ENCODE peak calls at places on chromosomes 2 and 18, in ten cellular contexts. One of them, this sample, is unnamed.

GRCh38 chr18:42564761-42565160 is 550.7 kb downstream of the RIT2 start:
- DNase-seq in ovary: no peak
- DNase-seq in endodermal cell: no peak
- DNase-seq in adrenal gland: no peak
- DNase-seq in prostate gland: no peak
- DNase-seq in IMR-90: no peak
- DNase-seq in PC-3: no peak
- DNase-seq in dorsolateral prefrontal cortex: no peak
- DNase-seq in uterus: no peak
- DNase-seq in AG04450: no peak
- DNase-seq in this sample: no peak

GRCh38 chr2:241842067-241842415 is 16.7 kb downstream of the PDCD1 start:
- DNase-seq in ovary: no peak
- DNase-seq in IMR-90: no peak
- DNase-seq in uterus: no peak
- DNase-seq in endodermal cell: peak
- DNase-seq in AG04450: no peak
- DNase-seq in PC-3: no peak
- DNase-seq in adrenal gland: no peak
- DNase-seq in dorsolateral prefrontal cortex: no peak
- DNase-seq in prostate gland: no peak
- DNase-seq in this sample: no peak

GRCh38 chr2:202721621-202722020 is 86.9 kb downstream of the FAM117B start:
- DNase-seq in prostate gland: no peak
- DNase-seq in uterus: no peak
- DNase-seq in endodermal cell: no peak
- DNase-seq in IMR-90: peak
- DNase-seq in adrenal gland: peak
- DNase-seq in dorsolateral prefrontal cortex: no peak
- DNase-seq in PC-3: no peak
- DNase-seq in ovary: no peak
- DNase-seq in AG04450: peak
- DNase-seq in this sample: no peak

GRCh38 chr2:113069676-113070605 is 2.2 kb downstream of the IL1F10 start:
- DNase-seq in prostate gland: no peak
- DNase-seq in IMR-90: no peak
- DNase-seq in endodermal cell: no peak
- DNase-seq in ovary: no peak
- DNase-seq in PC-3: peak
- DNase-seq in dorsolateral prefrontal cortex: no peak
- DNase-seq in adrenal gland: no peak
- DNase-seq in AG04450: no peak
- DNase-seq in uterus: no peak
- DNase-seq in this sample: no peak

GRCh38 chr2:84846732-84847131 is 34.2 kb downstream of the TRABD2A start:
- DNase-seq in PC-3: no peak
- DNase-seq in IMR-90: peak
- DNase-seq in AG04450: no peak
- DNase-seq in uterus: no peak
- DNase-seq in dorsolateral prefrontal cortex: no peak
- DNase-seq in endodermal cell: peak
- DNase-seq in adrenal gland: no peak
- DNase-seq in prostate gland: no peak
- DNase-seq in ovary: no peak
- DNase-seq in this sample: no peak

GRCh38 chr2:206433686-206434085 is 9.6 kb upstream of the ADAM23 start:
- DNase-seq in dorsolateral prefrontal cortex: no peak
- DNase-seq in AG04450: no peak
- DNase-seq in adrenal gland: no peak
- DNase-seq in IMR-90: no peak
- DNase-seq in endodermal cell: no peak
- DNase-seq in prostate gland: no peak
- DNase-seq in uterus: no peak
- DNase-seq in ovary: no peak
- DNase-seq in PC-3: no peak
- DNase-seq in this sample: no peak

GRCh38 chr2:241232736-241233575 is 44.5 kb downstream of the ANO7 start:
- DNase-seq in adrenal gland: no peak
- DNase-seq in AG04450: no peak
- DNase-seq in prostate gland: no peak
- DNase-seq in IMR-90: no peak
- DNase-seq in dorsolateral prefrontal cortex: no peak
- DNase-seq in uterus: no peak
- DNase-seq in ovary: no peak
- DNase-seq in PC-3: no peak
- DNase-seq in endodermal cell: no peak
- DNase-seq in this sample: no peak

GRCh38 chr2:109129356-109129920 is 433 bp downstream of the SH3RF3 start:
- DNase-seq in PC-3: peak
- DNase-seq in dorsolateral prefrontal cortex: no peak
- DNase-seq in ovary: peak
- DNase-seq in uterus: peak
- DNase-seq in IMR-90: no peak
- DNase-seq in adrenal gland: peak
- DNase-seq in prostate gland: no peak
- DNase-seq in endodermal cell: peak
- DNase-seq in AG04450: no peak
- DNase-seq in this sample: no peak

GRCh38 chr2:129936334-129936934 is 43.0 kb upstream of the RAB6C start:
- DNase-seq in PC-3: no peak
- DNase-seq in uterus: no peak
- DNase-seq in ovary: no peak
- DNase-seq in AG04450: no peak
- DNase-seq in prostate gland: peak
- DNase-seq in IMR-90: no peak
- DNase-seq in adrenal gland: no peak
- DNase-seq in dorsolateral prefrontal cortex: no peak
- DNase-seq in endodermal cell: peak
- DNase-seq in this sample: no peak

GRCh38 chr2:42856891-42857632 is 64.7 kb upstream of the HAAO start:
- DNase-seq in adrenal gland: no peak
- DNase-seq in AG04450: no peak
- DNase-seq in uterus: peak
- DNase-seq in dorsolateral prefrontal cortex: no peak
- DNase-seq in endodermal cell: no peak
- DNase-seq in PC-3: no peak
- DNase-seq in prostate gland: peak
- DNase-seq in ovary: no peak
- DNase-seq in IMR-90: no peak
- DNase-seq in this sample: no peak

GRCh38 chr2:42854207-42854818 is 61.9 kb upstream of the HAAO start:
- DNase-seq in prostate gland: peak
- DNase-seq in uterus: peak
- DNase-seq in dorsolateral prefrontal cortex: no peak
- DNase-seq in adrenal gland: peak
- DNase-seq in PC-3: no peak
- DNase-seq in endodermal cell: no peak
- DNase-seq in AG04450: no peak
- DNase-seq in IMR-90: peak
- DNase-seq in ovary: peak
- DNase-seq in this sample: peak

GRCh38 chr2:42855221-42855970 is 63.0 kb upstream of the HAAO start:
- DNase-seq in endodermal cell: no peak
- DNase-seq in uterus: peak
- DNase-seq in IMR-90: no peak
- DNase-seq in ovary: no peak
- DNase-seq in dorsolateral prefrontal cortex: no peak
- DNase-seq in AG04450: no peak
- DNase-seq in adrenal gland: no peak
- DNase-seq in PC-3: no peak
- DNase-seq in prostate gland: no peak
- DNase-seq in this sample: no peak

GRCh38 chr2:42858140-42859005 is 66.0 kb upstream of the HAAO start:
- DNase-seq in AG04450: no peak
- DNase-seq in IMR-90: no peak
- DNase-seq in adrenal gland: no peak
- DNase-seq in prostate gland: no peak
- DNase-seq in ovary: no peak
- DNase-seq in endodermal cell: no peak
- DNase-seq in dorsolateral prefrontal cortex: no peak
- DNase-seq in uterus: peak
- DNase-seq in PC-3: no peak
- DNase-seq in this sample: no peak

GRCh38 chr2:42856106-42856860 is 63.9 kb upstream of the HAAO start:
- DNase-seq in adrenal gland: no peak
- DNase-seq in IMR-90: no peak
- DNase-seq in ovary: no peak
- DNase-seq in uterus: peak
- DNase-seq in AG04450: no peak
- DNase-seq in PC-3: no peak
- DNase-seq in prostate gland: no peak
- DNase-seq in dorsolateral prefrontal cortex: no peak
- DNase-seq in endodermal cell: no peak
- DNase-seq in this sample: no peak
- H3K27ac ChIP-seq in adrenal gland: no peak
- H3K27ac ChIP-seq in IMR-90: no peak
- H3K27ac ChIP-seq in ovary: no peak
- H3K27ac ChIP-seq in uterus: no peak
- H3K27ac ChIP-seq in AG04450: no peak
- H3K27ac ChIP-seq in PC-3: no peak
- H3K27ac ChIP-seq in prostate gland: peak
- H3K27ac ChIP-seq in dorsolateral prefrontal cortex: no peak
- H3K27ac ChIP-seq in endodermal cell: no peak
- H3K27ac ChIP-seq in this sample: peak

DNA sequence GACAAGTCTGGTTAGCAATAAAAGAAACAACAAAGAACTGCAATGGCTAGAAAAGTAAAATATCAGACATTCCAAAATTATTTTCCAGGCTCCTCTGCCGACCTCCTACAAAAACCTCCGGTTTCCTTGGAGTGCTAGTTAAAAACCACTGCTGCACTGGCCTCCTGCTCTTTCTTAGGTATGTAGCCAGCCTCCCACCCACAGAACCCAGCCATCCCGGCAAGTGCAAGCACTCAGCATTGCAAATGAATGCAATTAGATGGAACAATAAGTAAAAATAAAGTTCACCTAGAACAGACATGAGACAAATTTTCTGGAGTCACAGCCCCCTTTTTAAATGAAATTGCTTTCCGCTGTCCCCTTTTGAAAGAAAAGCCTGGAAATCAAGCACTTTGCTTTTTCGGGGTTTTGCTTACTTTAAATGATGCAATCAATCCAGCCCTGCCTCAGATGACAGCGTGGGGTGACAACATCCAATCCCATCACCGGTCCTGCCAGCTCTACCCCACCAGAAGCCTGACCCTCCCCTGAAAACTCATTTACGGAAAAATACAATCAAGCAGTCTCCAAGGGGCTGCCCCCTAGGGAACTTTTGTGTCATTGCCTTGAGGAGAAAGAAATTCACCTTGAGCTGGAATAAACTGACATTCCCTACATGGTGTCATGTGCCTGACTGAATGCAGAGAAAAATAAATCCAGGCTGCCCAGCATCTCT is 199.8 kb downstream of the EPHA4 start:
- DNase-seq in AG04450: no peak
- DNase-seq in uterus: no peak
- DNase-seq in prostate gland: no peak
- DNase-seq in IMR-90: no peak
- DNase-seq in PC-3: no peak
- DNase-seq in dorsolateral prefrontal cortex: no peak
- DNase-seq in endodermal cell: peak
- DNase-seq in ovary: no peak
- DNase-seq in adrenal gland: no peak
- DNase-seq in this sample: no peak
- TF ChIP-seq CTCF in AG04450: peak
- TF ChIP-seq CTCF in uterus: no peak
- TF ChIP-seq CTCF in prostate gland: no peak
- TF ChIP-seq CTCF in IMR-90: peak
- TF ChIP-seq CTCF in PC-3: peak
- TF ChIP-seq CTCF in dorsolateral prefrontal cortex: no peak
- TF ChIP-seq CTCF in endodermal cell: peak
- TF ChIP-seq CTCF in ovary: no peak
- TF ChIP-seq CTCF in adrenal gland: no peak
- TF ChIP-seq CTCF in this sample: no peak

GRCh38 chr18:8163287-8163959 is 445.8 kb upstream of the RAB12 start:
- DNase-seq in dorsolateral prefrontal cortex: no peak
- DNase-seq in AG04450: no peak
- DNase-seq in endodermal cell: no peak
- DNase-seq in prostate gland: peak
- DNase-seq in ovary: no peak
- DNase-seq in uterus: no peak
- DNase-seq in IMR-90: no peak
- DNase-seq in adrenal gland: no peak
- DNase-seq in PC-3: no peak
- DNase-seq in this sample: no peak

GRCh38 chr18:8165095-8165494 is 444.1 kb upstream of the RAB12 start:
- DNase-seq in dorsolateral prefrontal cortex: no peak
- DNase-seq in PC-3: no peak
- DNase-seq in IMR-90: no peak
- DNase-seq in prostate gland: no peak
- DNase-seq in ovary: no peak
- DNase-seq in AG04450: no peak
- DNase-seq in adrenal gland: no peak
- DNase-seq in endodermal cell: no peak
- DNase-seq in uterus: no peak
- DNase-seq in this sample: no peak

GRCh38 chr18:8167673-8168072 is 441.6 kb upstream of the RAB12 start:
- DNase-seq in endodermal cell: no peak
- DNase-seq in prostate gland: no peak
- DNase-seq in adrenal gland: no peak
- DNase-seq in IMR-90: no peak
- DNase-seq in uterus: no peak
- DNase-seq in AG04450: no peak
- DNase-seq in dorsolateral prefrontal cortex: no peak
- DNase-seq in ovary: no peak
- DNase-seq in PC-3: no peak
- DNase-seq in this sample: no peak

GRCh38 chr18:8167036-8167435 is 442.2 kb upstream of the RAB12 start:
- DNase-seq in IMR-90: no peak
- DNase-seq in endodermal cell: no peak
- DNase-seq in adrenal gland: no peak
- DNase-seq in AG04450: no peak
- DNase-seq in uterus: no peak
- DNase-seq in dorsolateral prefrontal cortex: no peak
- DNase-seq in PC-3: no peak
- DNase-seq in ovary: no peak
- DNase-seq in prostate gland: no peak
- DNase-seq in this sample: no peak

DNA sequence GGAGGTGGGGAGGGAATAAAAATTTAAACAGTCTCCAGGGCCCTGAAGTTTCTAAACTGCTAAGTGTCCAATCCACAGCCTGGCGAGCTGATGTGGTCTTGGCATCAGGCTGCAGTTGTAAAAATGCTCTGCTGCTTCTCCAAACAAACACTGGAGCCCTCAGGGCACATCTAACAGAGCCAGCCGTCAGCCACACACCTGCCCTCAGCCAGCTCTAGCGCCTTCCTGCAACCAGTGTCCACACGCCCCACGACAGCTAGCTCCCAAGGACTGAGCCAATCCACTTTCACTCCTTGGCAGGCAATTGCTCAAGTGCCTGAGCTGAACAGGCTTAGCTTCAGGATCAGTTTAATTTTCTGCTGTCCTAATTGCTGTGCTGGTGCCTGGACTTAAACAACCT is 446.4 kb upstream of the RAB12 start:
- DNase-seq in AG04450: no peak
- DNase-seq in uterus: no peak
- DNase-seq in PC-3: peak
- DNase-seq in ovary: no peak
- DNase-seq in adrenal gland: no peak
- DNase-seq in prostate gland: peak
- DNase-seq in endodermal cell: no peak
- DNase-seq in dorsolateral prefrontal cortex: no peak
- DNase-seq in IMR-90: no peak
- DNase-seq in this sample: no peak
- H3K27ac ChIP-seq in AG04450: no peak
- H3K27ac ChIP-seq in uterus: no peak
- H3K27ac ChIP-seq in PC-3: no peak
- H3K27ac ChIP-seq in ovary: no peak
- H3K27ac ChIP-seq in adrenal gland: no peak
- H3K27ac ChIP-seq in prostate gland: no peak
- H3K27ac ChIP-seq in endodermal cell: no peak
- H3K27ac ChIP-seq in dorsolateral prefrontal cortex: no peak
- H3K27ac ChIP-seq in IMR-90: no peak
- H3K27ac ChIP-seq in this sample: no peak

GRCh38 chr2:134917958-134918517 is 584 bp upstream of the CCNT2 start:
- DNase-seq in endodermal cell: no peak
- DNase-seq in uterus: no peak
- DNase-seq in adrenal gland: peak
- DNase-seq in IMR-90: no peak
- DNase-seq in ovary: no peak
- DNase-seq in PC-3: peak
- DNase-seq in dorsolateral prefrontal cortex: peak
- DNase-seq in AG04450: no peak
- DNase-seq in prostate gland: peak
- DNase-seq in this sample: peak
- TF ChIP-seq CTCF in endodermal cell: peak
- TF ChIP-seq CTCF in uterus: peak
- TF ChIP-seq CTCF in adrenal gland: peak
- TF ChIP-seq CTCF in IMR-90: peak
- TF ChIP-seq CTCF in ovary: peak
- TF ChIP-seq CTCF in PC-3: no peak
- TF ChIP-seq CTCF in dorsolateral prefrontal cortex: peak
- TF ChIP-seq CTCF in AG04450: peak
- TF ChIP-seq CTCF in prostate gland: peak
- TF ChIP-seq CTCF in this sample: peak